ENCODE peak calls at places on chromosome 11, in seven cellular contexts. One of them, this sample, is unnamed.

GRCh38 chr11:86811637-86812321 is 11.4 kb downstream of the PRSS23 start:
- DNase-seq in HFFc6: peak
- DNase-seq in Peyer's patch: no peak
- DNase-seq in psoas muscle: no peak
- DNase-seq in Calu3: peak
- DNase-seq in PC-9: peak
- DNase-seq in mesothelial cell of epicardium: no peak
- DNase-seq in this sample: no peak

GRCh38 chr11:119380816-119381185 is 689 bp downstream of the USP2 start:
- DNase-seq in mesothelial cell of epicardium: no peak
- DNase-seq in HFFc6: no peak
- DNase-seq in PC-9: no peak
- DNase-seq in Peyer's patch: no peak
- DNase-seq in psoas muscle: peak
- DNase-seq in Calu3: no peak
- DNase-seq in this sample: no peak

GRCh38 chr11:114257621-114258558 is 38.3 kb upstream of the NNMT start:
- DNase-seq in Calu3: no peak
- DNase-seq in HFFc6: no peak
- DNase-seq in psoas muscle: peak
- DNase-seq in PC-9: no peak
- DNase-seq in Peyer's patch: peak
- DNase-seq in mesothelial cell of epicardium: no peak
- DNase-seq in this sample: no peak

GRCh38 chr11:47355283-47356128 is 3.0 kb upstream of the MYBPC3 start:
- DNase-seq in Calu3: peak
- DNase-seq in Peyer's patch: peak
- DNase-seq in HFFc6: peak
- DNase-seq in mesothelial cell of epicardium: peak
- DNase-seq in psoas muscle: peak
- DNase-seq in PC-9: peak
- DNase-seq in this sample: peak

GRCh38 chr11:289145-289705 is 299 bp downstream of the PGGHG start:
- DNase-seq in Peyer's patch: no peak
- DNase-seq in mesothelial cell of epicardium: no peak
- DNase-seq in psoas muscle: no peak
- DNase-seq in PC-9: no peak
- DNase-seq in HFFc6: no peak
- DNase-seq in Calu3: no peak
- DNase-seq in this sample: no peak

GRCh38 chr11:10373929-10374328 is 69.1 kb downstream of the ADM start:
- DNase-seq in Calu3: no peak
- DNase-seq in psoas muscle: no peak
- DNase-seq in Peyer's patch: no peak
- DNase-seq in HFFc6: no peak
- DNase-seq in PC-9: no peak
- DNase-seq in mesothelial cell of epicardium: no peak
- DNase-seq in this sample: no peak

GRCh38 chr11:118615282-118615979 is 8.0 kb downstream of the PHLDB1 start:
- DNase-seq in mesothelial cell of epicardium: peak
- DNase-seq in psoas muscle: no peak
- DNase-seq in Calu3: no peak
- DNase-seq in PC-9: peak
- DNase-seq in Peyer's patch: peak
- DNase-seq in HFFc6: no peak
- DNase-seq in this sample: no peak

GRCh38 chr11:113249491-113249763 is 65.0 kb upstream of the TTC12 start:
- DNase-seq in HFFc6: no peak
- DNase-seq in mesothelial cell of epicardium: no peak
- DNase-seq in psoas muscle: no peak
- DNase-seq in PC-9: no peak
- DNase-seq in Peyer's patch: no peak
- DNase-seq in Calu3: peak
- DNase-seq in this sample: no peak

GRCh38 chr11:23226331-23226909 is 366.1 kb upstream of the CCDC179 start:
- DNase-seq in Calu3: no peak
- DNase-seq in HFFc6: peak
- DNase-seq in psoas muscle: no peak
- DNase-seq in PC-9: no peak
- DNase-seq in Peyer's patch: no peak
- DNase-seq in mesothelial cell of epicardium: no peak
- DNase-seq in this sample: no peak

DNA sequence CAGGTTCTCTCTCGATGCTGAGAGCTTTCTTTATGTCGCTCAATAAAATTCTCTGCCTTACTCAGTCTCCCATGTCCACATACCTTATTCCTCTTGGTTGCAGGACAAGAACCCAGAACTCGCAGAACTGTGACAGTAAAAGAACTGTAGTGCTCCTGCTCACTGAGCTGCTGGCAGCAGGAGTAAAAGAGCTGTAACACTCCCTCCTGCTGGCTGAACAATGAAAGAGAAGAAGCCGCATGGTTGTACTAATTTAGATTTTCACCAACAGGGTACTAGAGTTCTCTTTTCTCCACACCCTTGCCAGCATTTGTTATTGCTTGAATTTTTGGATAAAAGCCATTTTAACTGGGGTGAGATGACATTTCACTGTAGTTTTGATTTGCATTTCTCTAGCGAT is 433.2 kb downstream of the GUCY1A2 start:
- DNase-seq in Calu3: no peak
- DNase-seq in psoas muscle: no peak
- DNase-seq in mesothelial cell of epicardium: no peak
- DNase-seq in Peyer's patch: no peak
- DNase-seq in PC-9: no peak
- DNase-seq in HFFc6: peak
- DNase-seq in this sample: peak
- TF ChIP-seq CTCF in Calu3: no peak
- TF ChIP-seq CTCF in psoas muscle: no peak
- TF ChIP-seq CTCF in mesothelial cell of epicardium: no peak
- TF ChIP-seq CTCF in Peyer's patch: no peak
- TF ChIP-seq CTCF in PC-9: peak
- TF ChIP-seq CTCF in HFFc6: peak
- TF ChIP-seq CTCF in this sample: no peak

DNA sequence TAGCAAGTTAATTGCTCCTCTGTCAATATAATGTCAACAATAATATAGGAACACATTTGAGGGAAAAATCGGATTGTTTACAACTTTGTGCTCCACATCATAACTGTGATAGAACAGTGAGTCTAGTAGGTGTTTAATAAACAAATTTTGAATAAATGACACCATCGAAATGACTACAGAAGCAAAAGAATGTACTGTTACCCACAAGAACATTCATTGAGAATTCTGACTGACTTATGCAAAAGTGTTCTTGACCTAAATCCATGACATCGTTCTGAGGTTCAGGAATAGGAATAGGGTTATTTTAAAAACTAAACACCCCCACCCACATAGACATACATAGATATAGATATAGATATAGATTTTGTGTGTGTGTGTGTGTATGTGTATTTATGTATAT is 8.4 kb downstream of the LRRC4C start:
- DNase-seq in Peyer's patch: no peak
- DNase-seq in psoas muscle: no peak
- DNase-seq in HFFc6: no peak
- DNase-seq in mesothelial cell of epicardium: no peak
- DNase-seq in PC-9: no peak
- DNase-seq in Calu3: no peak
- DNase-seq in this sample: no peak
- TF ChIP-seq CTCF in Peyer's patch: no peak
- TF ChIP-seq CTCF in psoas muscle: no peak
- TF ChIP-seq CTCF in HFFc6: no peak
- TF ChIP-seq CTCF in mesothelial cell of epicardium: no peak
- TF ChIP-seq CTCF in PC-9: no peak
- TF ChIP-seq CTCF in Calu3: no peak
- TF ChIP-seq CTCF in this sample: no peak

GRCh38 chr11:115408036-115408911 is 95.9 kb downstream of the CADM1 start:
- DNase-seq in HFFc6: no peak
- DNase-seq in Calu3: no peak
- DNase-seq in Peyer's patch: no peak
- DNase-seq in psoas muscle: no peak
- DNase-seq in mesothelial cell of epicardium: no peak
- DNase-seq in PC-9: no peak
- DNase-seq in this sample: no peak
- TF ChIP-seq CTCF in HFFc6: no peak
- TF ChIP-seq CTCF in Calu3: no peak
- TF ChIP-seq CTCF in Peyer's patch: no peak
- TF ChIP-seq CTCF in psoas muscle: no peak
- TF ChIP-seq CTCF in mesothelial cell of epicardium: no peak
- TF ChIP-seq CTCF in PC-9: no peak
- TF ChIP-seq CTCF in this sample: no peak

DNA sequence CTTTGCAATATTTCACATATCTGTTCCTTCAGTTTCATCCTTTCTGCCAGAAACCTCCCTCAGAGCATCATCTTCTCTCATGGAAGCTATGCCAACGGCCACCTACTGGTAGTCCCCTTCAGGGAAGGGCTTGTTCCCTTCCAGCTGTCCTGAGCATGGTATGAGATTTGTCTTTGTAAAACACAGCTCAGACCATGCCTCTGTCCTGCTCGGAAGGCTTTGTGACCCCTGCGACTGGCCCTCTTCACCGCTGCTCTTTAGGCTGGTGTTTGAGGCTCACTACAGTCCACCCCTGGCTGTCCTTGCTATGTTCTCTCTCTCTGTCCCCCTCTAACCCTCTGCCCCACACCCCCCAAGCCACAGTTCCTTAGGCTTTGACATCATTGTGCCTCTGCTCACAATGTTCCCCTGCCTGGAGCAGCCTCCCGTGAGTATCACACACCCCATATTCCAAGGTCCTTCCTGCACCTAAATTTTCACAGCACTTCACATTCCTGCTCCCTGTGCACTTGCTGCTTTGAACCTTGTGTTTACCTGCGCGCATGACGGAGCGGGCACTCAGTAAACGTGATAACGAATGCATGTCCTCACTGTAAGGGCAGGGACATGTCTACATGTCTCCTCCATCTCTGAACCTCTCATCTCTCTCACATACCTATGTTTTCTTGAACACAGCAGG is 24.0 kb upstream of the ACER3 start:
- DNase-seq in PC-9: no peak
- DNase-seq in Calu3: no peak
- DNase-seq in mesothelial cell of epicardium: no peak
- DNase-seq in HFFc6: no peak
- DNase-seq in Peyer's patch: peak
- DNase-seq in psoas muscle: no peak
- DNase-seq in this sample: no peak
- TF ChIP-seq CTCF in PC-9: no peak
- TF ChIP-seq CTCF in Calu3: no peak
- TF ChIP-seq CTCF in mesothelial cell of epicardium: no peak
- TF ChIP-seq CTCF in HFFc6: peak
- TF ChIP-seq CTCF in Peyer's patch: no peak
- TF ChIP-seq CTCF in psoas muscle: no peak
- TF ChIP-seq CTCF in this sample: no peak

DNA sequence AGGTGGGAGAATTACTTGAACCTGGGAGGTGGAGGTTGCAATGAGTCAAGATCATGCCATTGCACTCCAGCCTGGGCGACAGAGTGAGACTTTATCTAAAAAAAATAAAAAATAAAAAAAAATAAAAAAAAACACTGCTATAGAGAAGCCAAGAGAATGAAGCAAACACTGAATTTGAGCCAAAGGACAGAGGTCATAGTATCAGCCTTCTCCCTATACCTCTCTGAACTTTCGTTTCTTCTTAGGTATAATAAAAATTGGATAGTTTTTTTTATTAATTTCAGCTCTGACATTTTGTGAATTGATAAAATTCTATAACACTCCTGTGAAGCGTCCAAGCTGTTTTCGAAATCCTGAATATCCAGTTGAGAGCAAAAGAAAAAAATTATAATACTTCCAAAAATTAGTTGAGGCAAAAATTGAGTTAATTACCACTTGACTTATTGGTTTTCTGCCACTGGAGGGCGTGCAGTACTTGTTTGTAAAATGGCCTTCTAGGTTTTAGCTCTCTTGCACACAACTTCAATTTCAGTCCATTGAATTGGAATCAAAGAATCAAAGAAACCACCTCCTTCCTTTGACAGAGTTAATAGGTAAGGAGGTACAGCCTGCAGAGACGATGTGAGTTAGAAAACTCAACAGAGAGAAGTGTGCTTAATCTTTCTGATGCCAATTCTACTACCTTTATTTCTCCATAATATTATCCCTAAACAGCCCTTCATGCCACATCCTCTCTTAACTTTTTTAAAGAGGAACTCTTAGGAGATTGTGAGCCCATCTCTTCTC is 143.2 kb downstream of the BBOX1 start:
- DNase-seq in psoas muscle: no peak
- DNase-seq in HFFc6: peak
- DNase-seq in Peyer's patch: peak
- DNase-seq in Calu3: peak
- DNase-seq in PC-9: peak
- DNase-seq in mesothelial cell of epicardium: peak
- DNase-seq in this sample: peak
- TF ChIP-seq CTCF in psoas muscle: peak
- TF ChIP-seq CTCF in HFFc6: peak
- TF ChIP-seq CTCF in Peyer's patch: peak
- TF ChIP-seq CTCF in Calu3: peak
- TF ChIP-seq CTCF in PC-9: peak
- TF ChIP-seq CTCF in mesothelial cell of epicardium: peak
- TF ChIP-seq CTCF in this sample: peak

DNA sequence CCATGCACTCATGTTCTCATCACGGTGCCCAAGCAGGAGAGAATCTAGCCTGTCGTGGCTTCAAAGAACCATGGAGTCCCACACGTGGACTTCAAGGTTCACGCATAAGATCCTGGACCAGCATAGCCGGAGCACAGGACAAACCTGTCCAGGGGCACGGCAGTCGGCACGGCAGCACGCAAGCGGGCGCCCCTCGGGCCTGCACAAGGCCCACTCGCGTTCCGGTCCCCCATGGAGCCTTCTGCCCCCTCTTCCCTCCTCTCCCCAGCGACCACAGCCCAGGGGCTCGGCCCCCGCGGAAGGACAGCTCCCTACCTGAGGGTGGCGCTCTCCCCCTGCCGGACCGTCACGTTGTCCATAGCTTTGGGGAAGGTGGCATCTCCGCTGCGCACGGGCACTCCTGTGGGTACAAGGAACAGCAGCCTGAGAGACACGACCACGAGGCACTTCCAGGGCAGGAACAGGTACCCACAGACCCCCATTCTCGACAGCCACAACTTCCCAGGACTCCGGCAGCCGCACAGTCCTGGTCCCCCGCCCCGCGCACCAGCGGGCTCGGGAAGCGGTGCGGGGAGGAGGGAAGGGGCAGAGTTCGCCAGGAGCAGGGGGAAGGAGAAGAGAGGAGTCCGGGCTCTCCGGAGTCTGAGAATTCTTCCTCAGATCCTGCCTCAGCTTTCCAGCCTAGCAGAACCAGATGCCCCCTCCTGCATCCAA is 589.5 kb downstream of the OPCML start:
- DNase-seq in HFFc6: no peak
- DNase-seq in mesothelial cell of epicardium: no peak
- DNase-seq in Peyer's patch: no peak
- DNase-seq in psoas muscle: no peak
- DNase-seq in PC-9: no peak
- DNase-seq in Calu3: no peak
- DNase-seq in this sample: peak
- TF ChIP-seq CTCF in HFFc6: peak
- TF ChIP-seq CTCF in mesothelial cell of epicardium: no peak
- TF ChIP-seq CTCF in Peyer's patch: no peak
- TF ChIP-seq CTCF in psoas muscle: no peak
- TF ChIP-seq CTCF in PC-9: no peak
- TF ChIP-seq CTCF in Calu3: no peak
- TF ChIP-seq CTCF in this sample: peak